ENCODE peak calls at places on chromosome 10, in ten cellular contexts. H is BE2C, I is ovary, F is thoracic aorta, E is adipocyte, N is MM.1S, L is tibial artery, T is heart left ventricle, V is hepatocyte, G is psoas muscle. Y is an unnamed sample. For H3K4me1, the result is how much of the 10 kb centered on the place peaks cover.

GRCh38 chr10:43226441-43226840 is 40.4 kb downstream of the RASGEF1A start:
- DNase-seq in I (peak), V (no peak), T (no peak), G (no peak), N (no peak), F (no peak), H (peak), E (no peak), L (peak), Y (no peak)

GRCh38 chr10:130028465-130028819 is 64.4 kb upstream of the EBF3 start:
- DNase-seq in E (no peak), T (no peak), N (no peak), L (peak), G (no peak), I (no peak), V (no peak), H (no peak), F (no peak), Y (no peak)

GRCh38 chr10:8133146-8133545 is 78.7 kb downstream of the GATA3 start:
- DNase-seq in G (no peak), N (peak), T (no peak), L (no peak), H (no peak), V (no peak), F (no peak), I (no peak), E (no peak), Y (no peak)

GRCh38 chr10:117168135-117168674 is 29.1 kb upstream of the KCNK18 start:
- DNase-seq in T (peak), G (peak), I (peak), V (peak), L (peak), E (peak), H (peak), F (no peak), N (peak), Y (peak)

GRCh38 chr10:14056545-14057332 is 274.0 kb downstream of the FRMD4A start:
- DNase-seq in L (no peak), F (no peak), I (no peak), G (no peak), E (peak), N (no peak), V (peak), T (no peak), H (no peak), Y (no peak)

GRCh38 chr10:600876-601275 is 88.6 kb downstream of the DIP2C start:
- DNase-seq in N (no peak), L (peak), E (peak), F (no peak), I (no peak), V (no peak), T (no peak), G (no peak), H (no peak), Y (no peak)

GRCh38 chr10:95247881-95248583 is 42.8 kb downstream of the PDLIM1 start:
- DNase-seq in H (no peak), I (no peak), E (no peak), V (no peak), L (peak), F (no peak), N (no peak), T (peak), G (no peak), Y (no peak)

GRCh38 chr10:130968964-130969363 is 342.6 kb downstream of the TCERG1L start:
- DNase-seq in L (no peak), V (no peak), I (no peak), H (no peak), N (no peak), F (no peak), E (no peak), G (no peak), T (no peak), Y (no peak)

GRCh38 chr10:68242051-68242450 is 10.1 kb upstream of the ATOH7 start:
- DNase-seq in N (no peak), T (no peak), G (no peak), E (no peak), V (no peak), I (no peak), L (no peak), H (no peak), F (no peak), Y (no peak)

GRCh38 chr10:6134099-6134880 is 45.5 kb downstream of the RBM17 start:
- DNase-seq in E (no peak), F (no peak), L (no peak), N (no peak), I (no peak), H (no peak), G (no peak), T (no peak), V (no peak), Y (no peak)

GRCh38 chr10:6128087-6128486 is 39.3 kb downstream of the RBM17 start:
- DNase-seq in V (no peak), H (no peak), G (no peak), L (peak), E (no peak), N (no peak), T (no peak), F (no peak), I (no peak), Y (no peak)

GRCh38 chr10:6128591-6129383 is 40.0 kb downstream of the RBM17 start:
- DNase-seq in G (peak), F (no peak), V (peak), H (no peak), E (peak), N (peak), L (peak), T (peak), I (peak), Y (no peak)

GRCh38 chr10:6133331-6134098 is 44.7 kb downstream of the RBM17 start:
- DNase-seq in L (no peak), G (no peak), V (no peak), H (no peak), T (no peak), E (no peak), F (no peak), I (no peak), N (no peak), Y (no peak)

DNA sequence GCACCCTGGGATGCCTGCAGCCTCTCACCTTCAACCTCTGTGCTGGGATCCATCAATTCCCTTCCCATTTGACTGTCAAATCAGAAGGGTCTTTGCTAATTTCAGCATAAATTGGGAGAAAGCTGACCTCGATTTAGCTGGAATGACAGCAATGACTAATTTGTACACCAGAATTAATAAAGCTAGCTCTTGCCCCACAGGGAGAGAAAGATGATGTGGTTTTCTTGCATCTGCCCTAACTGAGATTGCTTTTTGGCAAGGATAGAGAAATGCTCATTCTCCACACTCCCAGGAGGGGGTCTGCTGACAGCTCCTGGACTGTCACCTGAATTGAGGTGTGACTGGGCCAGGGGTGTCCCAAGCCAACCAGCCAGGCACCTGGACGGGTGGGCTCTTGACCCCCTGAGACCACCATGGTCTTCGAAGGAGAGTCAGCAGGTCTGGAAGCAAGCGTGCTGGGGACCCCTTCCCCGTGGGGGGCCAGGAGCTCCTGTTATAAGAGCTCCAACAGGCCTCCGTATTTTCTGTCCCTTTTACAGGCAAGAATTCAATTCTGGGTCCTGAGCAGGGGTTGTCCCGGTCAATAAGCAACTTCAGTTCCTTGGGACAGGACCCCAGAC is 42.1 kb downstream of the RBM17 start:
- DNase-seq in F (no peak), T (no peak), I (no peak), E (no peak), N (no peak), V (no peak), G (no peak), H (no peak), L (peak), Y (no peak)
- H3K4me1 ChIP-seq in F (under half), T (under half), I (under half), E (under half), N (under half), V (under half), G (under half), H (under half), L (under half), Y (under half)

GRCh38 chr10:34310234-34310633 is 504.9 kb downstream of the PARD3 start:
- DNase-seq in L (no peak), T (no peak), H (no peak), N (no peak), V (no peak), I (no peak), E (no peak), F (no peak), G (no peak), Y (no peak)

GRCh38 chr10:34303022-34303421 is 512.1 kb downstream of the PARD3 start:
- DNase-seq in V (no peak), N (no peak), G (no peak), H (no peak), L (no peak), T (no peak), F (no peak), I (no peak), E (no peak), Y (no peak)

GRCh38 chr10:34305189-34305588 is 509.9 kb downstream of the PARD3 start:
- DNase-seq in L (no peak), H (no peak), F (no peak), T (no peak), N (no peak), I (no peak), V (peak), E (no peak), G (no peak), Y (no peak)
- H3K4me1 ChIP-seq in L (under half), H (under half), F (under half), T (under half), N (under half), I (under half), V (under half), E (under half), G (under half), Y (under half)

GRCh38 chr10:77686096-77686495 is 48.5 kb upstream of the KCNMA1 start:
- DNase-seq in H (no peak), L (no peak), N (no peak), V (no peak), I (no peak), T (no peak), G (no peak), F (no peak), E (no peak), Y (no peak)

GRCh38 chr10:77689339-77689738 is 51.7 kb upstream of the KCNMA1 start:
- DNase-seq in E (no peak), H (no peak), V (no peak), G (no peak), F (no peak), T (no peak), L (no peak), I (no peak), N (no peak), Y (no peak)

GRCh38 chr10:77685494-77685893 is 47.9 kb upstream of the KCNMA1 start:
- DNase-seq in H (no peak), N (no peak), F (no peak), G (no peak), V (no peak), I (no peak), E (no peak), L (no peak), T (no peak), Y (no peak)

GRCh38 chr10:77687621-77688020 is 50.0 kb upstream of the KCNMA1 start:
- DNase-seq in L (no peak), N (no peak), T (no peak), E (no peak), I (no peak), F (no peak), H (no peak), V (no peak), G (no peak), Y (no peak)

GRCh38 chr10:77687018-77687417 is 49.4 kb upstream of the KCNMA1 start:
- DNase-seq in T (no peak), L (no peak), N (no peak), F (no peak), V (no peak), E (no peak), H (no peak), G (no peak), I (no peak), Y (no peak)
- H3K4me1 ChIP-seq in T (under half), L (under half), N (under half), F (under half), V (under half), E (under half), H (under half), G (under half), I (under half), Y (under half)

GRCh38 chr10:86958109-86958830 is at the start of gene SNCG:
- DNase-seq in L (peak), F (no peak), G (no peak), I (peak), E (no peak), V (no peak), H (peak), N (no peak), T (peak), Y (no peak)
- H3K4me1 ChIP-seq in L (under half), F (half or more), G (under half), I (under half), E (half or more), V (under half), H (under half), N (under half), T (half or more), Y (half or more)

DNA sequence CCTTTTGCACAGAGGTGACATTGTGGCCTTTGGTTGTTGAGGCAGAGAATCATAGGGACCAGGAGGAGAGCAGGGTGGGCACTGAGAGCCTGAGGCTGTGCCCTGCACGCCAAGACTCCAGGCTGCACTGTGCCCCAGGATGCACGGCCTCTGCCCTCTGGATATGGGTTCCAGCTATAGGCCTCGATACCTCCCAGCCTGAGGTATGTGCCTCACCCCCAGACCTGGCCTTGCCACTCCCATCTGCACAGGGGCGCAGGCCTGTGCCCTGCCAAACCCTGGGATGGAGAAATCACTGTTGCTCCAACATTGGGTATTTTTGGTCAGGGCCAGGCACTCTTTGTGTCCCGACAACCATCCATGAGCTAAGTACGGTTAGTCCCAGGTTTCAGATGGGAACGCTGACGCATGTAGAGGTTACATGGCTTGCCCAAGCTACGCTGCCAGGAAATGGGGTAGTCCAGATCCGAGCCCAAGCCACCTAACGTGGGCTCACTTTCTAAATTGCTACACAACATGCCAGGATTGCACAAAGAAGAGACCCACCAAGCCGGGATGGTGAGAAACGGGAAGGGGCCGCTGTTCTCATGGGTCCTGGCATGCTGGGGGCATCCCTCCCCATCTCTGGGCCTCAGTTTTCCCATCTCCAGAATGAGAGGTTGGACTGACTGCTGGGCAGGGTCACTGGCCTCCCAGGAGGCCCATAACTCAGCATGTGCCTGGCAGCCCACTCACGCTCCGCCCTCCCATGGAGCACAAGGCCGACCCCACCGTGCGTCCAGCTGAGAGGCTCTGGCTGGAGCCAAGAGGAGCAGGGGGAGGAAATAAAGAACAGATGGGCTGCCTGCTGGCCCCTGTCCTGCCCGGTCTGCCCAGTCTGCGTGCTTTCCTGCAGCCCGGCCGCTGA is 44.2 kb downstream of the ZCCHC24 start:
- DNase-seq in V (no peak), E (peak), G (peak), F (no peak), T (peak), I (peak), L (peak), N (no peak), H (no peak), Y (peak)
- H3K4me1 ChIP-seq in V (half or more), E (half or more), G (half or more), F (half or more), T (under half), I (half or more), L (under half), N (under half), H (under half), Y (under half)

DNA sequence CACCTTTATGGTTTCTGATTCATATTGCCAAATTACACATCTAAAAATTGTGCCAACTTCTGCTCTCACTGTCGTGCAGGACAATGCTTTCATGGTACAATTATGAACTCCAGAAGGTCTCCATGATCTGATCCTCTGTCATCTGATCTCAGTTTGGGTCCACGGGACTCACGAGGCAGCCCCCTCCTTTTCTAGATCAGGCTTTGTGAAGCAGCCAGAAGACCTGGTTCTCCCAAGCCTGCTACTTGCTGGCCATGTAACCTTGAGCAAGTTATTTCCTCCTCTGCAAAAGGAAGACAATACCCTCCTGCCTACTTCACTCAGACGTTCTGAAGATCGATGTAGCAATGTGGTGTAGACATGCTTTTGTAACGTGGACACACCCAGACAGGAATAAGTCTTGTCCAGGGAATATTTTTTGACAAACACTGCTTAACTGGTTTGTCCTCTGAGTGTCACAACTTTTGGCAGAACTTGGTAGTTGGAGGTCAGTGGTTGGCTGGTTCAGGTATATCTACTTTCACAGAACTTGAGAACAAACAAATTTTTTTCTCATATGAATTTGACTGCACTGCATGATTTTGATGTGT is 19.6 kb downstream of the CALML3 start:
- DNase-seq in V (no peak), I (no peak), H (no peak), N (no peak), L (no peak), E (no peak), G (no peak), T (no peak), F (no peak), Y (no peak)
- H3K4me1 ChIP-seq in V (under half), I (under half), H (under half), N (under half), L (under half), E (under half), G (under half), T (under half), F (half or more), Y (under half)

DNA sequence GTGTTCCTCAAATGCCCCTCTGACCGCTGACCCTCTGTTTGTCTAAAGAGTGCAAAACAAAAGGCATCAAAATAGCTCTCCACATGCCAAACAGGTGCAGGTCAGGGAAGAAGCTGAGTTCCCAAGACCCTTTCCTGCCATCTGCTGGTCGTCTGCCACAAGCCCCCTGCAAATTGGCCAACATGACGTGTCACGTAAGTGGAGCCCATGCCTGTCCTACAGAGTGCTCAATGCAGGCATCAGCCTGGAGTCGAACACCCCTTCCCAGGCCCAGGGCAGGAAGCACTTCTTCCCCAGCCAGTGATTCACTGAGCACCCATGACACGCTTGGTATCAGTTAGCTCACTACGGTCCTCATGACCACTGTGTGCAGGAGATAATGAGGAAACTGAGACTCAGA is 14.1 kb downstream of the TMEM72 start:
- DNase-seq in I (no peak), T (no peak), N (peak), V (peak), E (peak), G (no peak), F (no peak), H (peak), L (peak), Y (no peak)
- H3K4me1 ChIP-seq in I (under half), T (under half), N (under half), V (under half), E (under half), G (under half), F (under half), H (under half), L (under half), Y (under half)

GRCh38 chr10:60428387-60428737 is 38.7 kb upstream of the ANK3 start:
- DNase-seq in I (no peak), N (no peak), H (peak), T (peak), G (no peak), F (no peak), V (no peak), L (no peak), E (no peak), Y (no peak)
- H3K4me1 ChIP-seq in I (under half), N (under half), H (under half), T (under half), G (under half), F (under half), V (under half), L (under half), E (half or more), Y (under half)

GRCh38 chr10:62056219-62056618 is 154.7 kb downstream of the ARID5B start:
- DNase-seq in E (no peak), G (no peak), V (no peak), H (no peak), N (no peak), I (no peak), F (no peak), L (no peak), T (no peak), Y (no peak)

GRCh38 chr10:62052276-62052675 is 150.8 kb downstream of the ARID5B start:
- DNase-seq in H (no peak), I (no peak), N (no peak), G (no peak), L (no peak), E (no peak), V (no peak), T (no peak), F (no peak), Y (no peak)

GRCh38 chr10:62054408-62054807 is 152.9 kb downstream of the ARID5B start:
- DNase-seq in E (no peak), H (no peak), N (no peak), T (no peak), F (no peak), L (no peak), G (no peak), V (no peak), I (no peak), Y (no peak)

GRCh38 chr10:62054825-62055224 is 153.3 kb downstream of the ARID5B start:
- DNase-seq in V (no peak), G (no peak), L (no peak), N (no peak), T (no peak), I (no peak), E (no peak), H (no peak), F (no peak), Y (no peak)

DNA sequence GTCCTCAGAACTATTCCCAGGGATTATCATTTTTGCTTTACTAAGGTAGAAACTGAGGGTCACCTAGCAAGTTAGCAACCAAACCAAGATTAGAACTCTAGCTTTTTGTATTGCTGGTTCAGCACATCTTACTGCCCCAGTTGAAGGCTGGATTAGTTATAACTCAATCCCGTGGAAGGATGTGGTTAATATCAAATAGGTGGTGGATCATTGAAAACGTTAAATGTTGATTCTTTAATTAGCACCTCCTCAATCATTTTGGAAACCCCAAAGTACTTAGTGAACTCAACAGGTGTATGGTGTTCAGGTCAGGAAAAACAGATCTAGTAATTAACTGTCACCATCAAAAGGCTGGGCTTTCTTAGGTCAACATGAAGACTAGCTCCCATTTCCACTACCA is 152.4 kb downstream of the ARID5B start:
- DNase-seq in L (no peak), G (no peak), T (no peak), V (no peak), E (no peak), F (no peak), I (no peak), H (no peak), N (peak), Y (no peak)
- H3K4me1 ChIP-seq in L (under half), G (half or more), T (half or more), V (under half), E (half or more), F (half or more), I (under half), H (under half), N (under half), Y (half or more)

GRCh38 chr10:35425596-35425995 is 89.3 kb downstream of the CCNY start:
- DNase-seq in H (no peak), F (no peak), G (no peak), L (no peak), E (peak), N (no peak), I (no peak), V (no peak), T (no peak), Y (no peak)
- H3K4me1 ChIP-seq in H (under half), F (under half), G (under half), L (under half), E (half or more), N (under half), I (under half), V (under half), T (half or more), Y (half or more)

Y was measured in tibial nerve.